ENCODE peak calls at places on chromosomes 7 and 10, in five cellular contexts. Z is GM12865, X is dorsolateral prefrontal cortex, Y is BJ, C is kidney. T is an unnamed sample.

GRCh38 chr10:62075912-62076311 is 174.4 kb downstream of the ARID5B start:
- DNase-seq in Y (no peak), X (no peak), Z (no peak), C (no peak), T (no peak)

GRCh38 chr7:7178081-7178480 is 4.3 kb upstream of the C1GALT1 start:
- DNase-seq in C (no peak), Z (no peak), Y (no peak), X (no peak), T (no peak)

GRCh38 chr10:71333154-71333887 is 14.3 kb downstream of the SLC29A3 start:
- DNase-seq in X (no peak), Y (no peak), Z (no peak), C (no peak), T (no peak)

GRCh38 chr10:26221571-26221970 is 5.0 kb downstream of the GAD2 start:
- DNase-seq in X (no peak), Y (no peak), C (no peak), Z (no peak), T (no peak)

GRCh38 chr10:29370092-29370611 is 81.3 kb downstream of the LYZL1 start:
- DNase-seq in C (no peak), Y (no peak), Z (no peak), X (no peak), T (no peak)

GRCh38 chr7:53656881-53657280 is 621.4 kb downstream of the POM121L12 start:
- DNase-seq in X (no peak), Z (no peak), C (no peak), Y (no peak), T (no peak)

GRCh38 chr7:33642312-33642711 is 263.0 kb upstream of the BMPER start:
- DNase-seq in Y (no peak), X (no peak), Z (no peak), C (no peak), T (no peak)

GRCh38 chr10:96378741-96379140 is 19.9 kb upstream of the OPALIN start:
- DNase-seq in Z (no peak), Y (no peak), X (no peak), C (no peak), T (no peak)

GRCh38 chr7:50502001-50502684 is 52.0 kb upstream of the FIGNL1 start:
- DNase-seq in C (peak; percentile 91), X (no peak), Y (peak; percentile 47), Z (no peak), T (no peak)

GRCh38 chr7:70060298-70061068 is 462.2 kb downstream of the AUTS2 start:
- DNase-seq in Z (no peak), C (no peak), Y (no peak), X (no peak), T (no peak)

GRCh38 chr10:48780341-48780740 is 95.7 kb downstream of the WDFY4 start:
- DNase-seq in Y (no peak), Z (no peak), C (no peak), X (no peak), T (no peak)

GRCh38 chr10:103609231-103610082 is 116.0 kb downstream of the NEURL1 start:
- DNase-seq in Y (no peak), Z (no peak), C (no peak), X (no peak), T (no peak)

GRCh38 chr7:127504715-127505114 is 80.7 kb downstream of the GCC1 start:
- DNase-seq in Z (peak; percentile 39), X (no peak), Y (no peak), C (no peak), T (peak; percentile 23)

GRCh38 chr10:86597306-86597705 is 57.0 kb upstream of the OPN4 start:
- DNase-seq in C (no peak), X (no peak), Y (no peak), Z (no peak), T (no peak)

GRCh38 chr10:78004215-78005026 is 24.9 kb downstream of the POLR3A start:
- DNase-seq in Z (no peak), C (no peak), X (peak; percentile 44), Y (no peak), T (no peak)

GRCh38 chr10:103652599-103653281 is 159.2 kb downstream of the NEURL1 start:
- DNase-seq in Y (no peak), C (no peak), Z (no peak), X (peak; percentile 46), T (no peak)

GRCh38 chr7:151429232-151429554 is 10.7 kb downstream of the CRYGN start:
- DNase-seq in C (no peak), Z (peak; percentile 21), X (no peak), Y (no peak), T (no peak)

GRCh38 chr7:12094365-12094921 is 116.7 kb upstream of the TMEM106B start:
- DNase-seq in C (no peak), X (no peak), Y (no peak), Z (no peak), T (no peak)

GRCh38 chr10:16673443-16673842 is 143.8 kb downstream of the RSU1 start:
- DNase-seq in C (no peak), X (peak; percentile 48), Y (no peak), Z (no peak), T (no peak)

GRCh38 chr10:72276013-72276387 is 2.3 kb downstream of the DDIT4 start:
- DNase-seq in Z (no peak), X (no peak), Y (no peak), C (peak; percentile 85), T (no peak)

GRCh38 chr10:46544989-46545791 is 11.3 kb downstream of the GPRIN2 start:
- DNase-seq in X (peak; percentile 3), Z (no peak), C (peak; percentile 45), Y (no peak), T (peak; percentile 1)

GRCh38 chr7:19619122-19619521 is 89.7 kb downstream of the POLR1F start:
- DNase-seq in C (no peak), Y (no peak), Z (no peak), X (no peak), T (no peak)

GRCh38 chr7:86914468-86915054 is 144.9 kb downstream of the ELAPOR2 start:
- DNase-seq in Y (no peak), C (no peak), X (no peak), Z (peak; percentile 22), T (no peak)

GRCh38 chr7:39125849-39126248 is 148.1 kb downstream of the POU6F2 start:
- DNase-seq in Y (no peak), Z (no peak), X (no peak), C (no peak), T (no peak)

DNA sequence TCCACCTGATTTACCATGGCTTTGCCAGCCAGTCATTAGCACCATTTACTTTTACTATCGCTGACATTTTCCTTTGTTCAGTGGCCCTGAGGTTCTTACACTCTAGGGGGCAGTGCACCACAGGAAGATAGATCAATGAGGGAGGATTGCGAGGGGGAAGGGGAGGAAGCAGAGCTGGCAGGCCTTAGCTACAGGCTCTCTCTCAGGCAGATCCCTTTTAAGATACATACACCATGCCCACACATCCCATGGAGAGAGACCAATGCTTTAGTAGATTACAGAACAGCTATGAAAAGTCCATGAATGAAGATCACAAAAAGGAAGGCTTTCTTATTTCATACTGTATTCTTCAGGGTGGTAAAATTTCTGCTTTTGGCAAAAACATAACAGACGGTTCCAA is 47.4 kb downstream of the DENND11 start:
- DNase-seq in X (peak; percentile 37), C (no peak), Y (peak; percentile 1), Z (peak; percentile 68), T (peak; percentile 58)
- TF ChIP-seq CTCF in X (peak; percentile 85), C (peak; percentile 80), Y (peak; percentile 76), Z (peak; percentile 56), T (peak; percentile 75)

DNA sequence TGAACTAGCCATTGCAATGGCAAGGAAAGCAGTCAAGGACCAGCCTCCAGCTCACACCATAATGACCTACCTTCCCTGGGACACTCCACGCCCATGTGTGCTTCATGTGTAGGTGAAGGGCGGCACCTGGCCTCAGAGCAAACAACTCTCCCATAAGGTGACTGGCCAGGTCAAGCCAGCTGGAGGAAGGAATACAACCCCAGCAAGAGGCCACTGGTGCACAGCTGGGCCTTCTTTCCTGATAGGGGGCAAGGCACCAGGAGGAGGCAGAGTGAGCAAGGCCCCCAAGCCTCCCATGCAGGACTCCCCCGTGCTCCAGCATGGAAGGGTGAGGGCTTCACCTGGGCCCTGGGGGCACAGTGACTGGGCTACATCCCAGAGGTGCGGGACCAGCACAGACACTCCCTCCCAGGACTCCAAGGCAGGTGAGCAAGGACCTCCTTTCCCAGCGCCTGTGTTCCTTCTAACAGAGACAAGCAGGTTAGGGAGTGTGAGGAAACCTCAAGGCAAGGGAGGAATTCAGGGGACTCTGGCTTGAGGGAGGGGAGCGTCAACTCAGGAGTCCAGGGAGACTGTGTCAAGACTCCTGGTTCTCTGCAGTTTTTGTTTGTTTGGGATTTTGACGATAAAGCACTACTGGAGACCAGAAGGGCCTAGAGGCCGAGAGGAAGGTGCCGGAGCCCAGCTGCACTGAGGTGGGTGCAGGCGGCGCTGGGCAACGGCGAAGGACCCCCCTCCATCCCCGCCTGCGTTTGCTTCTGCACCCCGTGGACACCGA is 1.7 kb downstream of the PTPRN2 start:
- DNase-seq in X (no peak), C (no peak), Y (no peak), Z (no peak), T (no peak)
- TF ChIP-seq CTCF in X (no peak), C (no peak), Y (no peak), Z (no peak), T (no peak)

DNA sequence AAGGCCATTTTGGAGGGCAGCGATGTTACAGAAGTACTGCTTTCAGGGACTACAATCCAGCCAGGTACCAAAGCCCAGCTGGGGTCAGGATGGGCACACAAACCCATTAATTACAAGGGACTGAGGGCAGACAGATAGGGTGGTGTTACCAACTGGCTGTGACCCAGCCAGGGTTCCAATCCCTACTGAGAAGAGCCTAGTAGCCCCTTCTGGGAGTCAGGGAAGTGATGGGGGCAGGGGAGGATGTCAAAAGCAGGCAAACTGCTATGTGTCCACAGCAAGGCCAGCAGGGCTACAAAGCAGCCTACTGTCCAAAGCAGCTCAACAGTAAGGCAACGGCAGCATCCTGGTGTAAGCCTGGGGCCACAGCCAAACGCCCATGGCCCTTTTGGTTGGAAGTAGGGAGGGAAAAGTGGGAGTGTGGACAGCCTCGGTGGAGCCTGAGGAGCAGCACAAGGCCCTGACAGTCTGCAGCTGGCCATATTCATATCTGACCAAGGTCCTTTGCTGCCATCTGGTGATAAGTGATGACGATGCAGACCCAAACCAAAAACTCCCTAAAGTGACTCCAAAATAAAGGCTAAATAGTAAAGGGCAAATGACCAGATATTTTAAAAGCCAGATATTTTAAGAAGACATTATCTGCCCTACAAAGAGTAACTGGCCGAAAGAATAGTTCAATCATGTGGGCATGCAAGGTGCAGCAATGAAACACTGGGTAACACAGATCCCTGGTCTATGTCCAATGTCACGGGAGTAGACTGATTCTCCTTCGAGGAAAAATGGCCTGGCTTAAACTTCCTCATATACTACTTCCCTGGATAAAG is 56.9 kb downstream of the XPNPEP1 start:
- DNase-seq in X (no peak), C (no peak), Y (no peak), Z (no peak), T (no peak)
- TF ChIP-seq CTCF in X (peak; percentile 49), C (peak; percentile 23), Y (peak; percentile 24), Z (no peak), T (peak; percentile 31)

DNA sequence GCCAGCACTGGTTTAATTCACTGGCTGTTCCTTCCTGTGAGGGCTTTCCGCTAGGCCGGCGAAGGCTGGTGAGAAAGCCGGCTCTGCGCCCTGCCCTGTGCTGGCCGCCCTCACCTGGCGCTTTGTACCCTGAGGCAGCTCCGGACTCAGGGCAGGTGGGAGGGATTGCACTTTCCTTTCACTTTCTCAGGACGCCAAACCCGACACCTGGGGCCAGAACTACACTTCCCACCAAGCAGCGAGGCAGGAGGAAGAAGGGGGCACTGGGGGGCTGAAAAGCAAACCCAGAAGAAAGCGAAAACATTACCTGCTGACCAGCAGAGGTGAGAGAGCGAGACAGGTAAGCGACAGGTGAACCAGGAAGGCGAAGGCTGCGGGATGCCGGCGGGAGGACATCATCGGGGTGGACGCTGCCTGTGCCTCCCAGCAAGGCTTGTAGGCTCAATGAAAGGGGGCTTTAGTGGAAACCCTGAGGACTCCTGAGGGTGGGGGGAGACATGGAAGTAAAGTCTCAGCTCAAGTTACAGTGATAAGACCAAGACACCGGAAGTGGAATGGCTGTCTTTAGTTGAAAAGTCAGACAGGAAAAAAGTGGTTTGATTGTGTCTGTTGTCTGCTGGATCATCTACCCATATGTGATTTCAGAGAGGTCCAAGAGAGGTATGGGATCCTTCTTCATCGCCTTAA is at the start of gene RAB19:
- DNase-seq in Z (peak; percentile 18), C (peak; percentile 86), Y (no peak), X (no peak), T (no peak)
- TF ChIP-seq CTCF in Z (no peak), C (no peak), Y (no peak), X (no peak), T (no peak)

T was measured in nephron progenitor cell.